ENCODE peak calls at places on chromosomes 16 and 17, in seven cellular contexts. N is left cardiac atrium; A is dorsolateral prefrontal cortex; S is tibial artery; F is CD8-positive, alpha-beta T cell; M is fibroblast of the conjunctiva; P is NCI-H2107. Y is an unnamed sample.
A peak's percentile ranks its signal among the peaks of the same experiment; 100 is the strongest.

GRCh38 chr17:54848368-54848987 is 52.2 kb upstream of the TOM1L1 start:
- DNase-seq in N (no peak), A (no peak), S (no peak), F (no peak), M (no peak), P (no peak), Y (no peak)

GRCh38 chr17:57514614-57515013 is 230.5 kb downstream of the CCDC182 start:
- DNase-seq in N (no peak), A (no peak), S (no peak), F (no peak), M (no peak), P (no peak), Y (no peak)

GRCh38 chr17:5329784-5330557 is 47.9 kb downstream of the RABEP1 start:
- DNase-seq in N (no peak), A (no peak), S (no peak), F (no peak), M (no peak), P (no peak), Y (no peak)

GRCh38 chr16:13519871-13520270 is 400.1 kb upstream of the ERCC4 start:
- DNase-seq in N (no peak), A (no peak), S (no peak), F (no peak), M (no peak), P (no peak), Y (no peak)

GRCh38 chr17:16351831-16352230 is 1.4 kb downstream of the CENPV start:
- DNase-seq in N (no peak), A (no peak), S (no peak), F (no peak), M (no peak), P (no peak), Y (no peak)

GRCh38 chr16:13767215-13767614 is 152.7 kb upstream of the ERCC4 start:
- DNase-seq in N (no peak), A (no peak), S (no peak), F (no peak), M (no peak), P (no peak), Y (no peak)

GRCh38 chr17:50565559-50566350 is 5.2 kb downstream of the CACNA1G start:
- DNase-seq in N (no peak), A (peak; percentile 72), S (no peak), F (no peak), M (no peak), P (no peak), Y (no peak)

GRCh38 chr16:31200821-31201510 is 1.6 kb downstream of the PYCARD start:
- DNase-seq in N (no peak), A (no peak), S (no peak), F (peak; percentile 55), M (no peak), P (no peak), Y (no peak)

GRCh38 chr17:48262982-48263586 is 155.5 kb downstream of the SNX11 start:
- DNase-seq in N (no peak), A (no peak), S (no peak), F (no peak), M (no peak), P (no peak), Y (no peak)

GRCh38 chr17:1999557-2000251 is 25.4 kb downstream of the RTN4RL1 start:
- DNase-seq in N (peak; percentile 44), A (no peak), S (peak; percentile 36), F (no peak), M (no peak), P (peak; percentile 32), Y (no peak)

GRCh38 chr17:77090476-77090875 is 50.3 kb upstream of the SEC14L1 start:
- DNase-seq in N (no peak), A (no peak), S (no peak), F (no peak), M (no peak), P (no peak), Y (no peak)